ENCODE peak calls at places on chromosome 5, in nine cellular contexts. A, O, P, N, L, W, D, Z and R are unnamed samples.

GRCh38 chr5:177089146-177089545 is 2.4 kb downstream of the FGFR4 start:
- DNase-seq in A (no peak), O (no peak), P (no peak), N (no peak), L (no peak), W (peak), D (no peak), Z (no peak), R (no peak)

GRCh38 chr5:56367752-56368151 is 134.6 kb upstream of the ANKRD55 start:
- DNase-seq in A (no peak), O (no peak), P (no peak), N (no peak), L (no peak), W (no peak), D (no peak), Z (no peak), R (no peak)

GRCh38 chr5:154740483-154740882 is 14.7 kb upstream of the LARP1 start:
- DNase-seq in A (no peak), O (peak), P (no peak), N (no peak), L (peak), W (peak), D (no peak), Z (no peak), R (no peak)

GRCh38 chr5:179152144-179152895 is 92.1 kb downstream of the ZNF354C start:
- DNase-seq in A (no peak), O (no peak), P (no peak), N (peak), L (no peak), W (no peak), D (no peak), Z (no peak), R (no peak)

GRCh38 chr5:1259806-1260480 is 34.8 kb downstream of the SLC6A18 start:
- DNase-seq in A (no peak), O (no peak), P (no peak), N (no peak), L (no peak), W (no peak), D (no peak), Z (no peak), R (no peak)

GRCh38 chr5:77168884-77169254 is 41.6 kb upstream of the PDE8B start:
- DNase-seq in A (peak), O (no peak), P (peak), N (no peak), L (no peak), W (no peak), D (peak), Z (peak), R (peak)

GRCh38 chr5:107381189-107381856 is 289.4 kb downstream of the EFNA5 start:
- DNase-seq in A (no peak), O (no peak), P (peak), N (no peak), L (peak), W (no peak), D (no peak), Z (no peak), R (no peak)

GRCh38 chr5:1800470-1801060 is 642 bp upstream of the NDUFS6 start:
- DNase-seq in A (no peak), O (peak), P (peak), N (no peak), L (no peak), W (no peak), D (no peak), Z (no peak), R (no peak)

GRCh38 chr5:96297290-96297689 is 135.8 kb downstream of the PCSK1 start:
- DNase-seq in A (no peak), O (no peak), P (no peak), N (no peak), L (peak), W (no peak), D (no peak), Z (no peak), R (no peak)

GRCh38 chr5:5481206-5481605 is 58.7 kb downstream of the ICE1 start:
- DNase-seq in A (no peak), O (no peak), P (no peak), N (no peak), L (no peak), W (no peak), D (no peak), Z (no peak), R (no peak)

GRCh38 chr5:78927657-78928282 is 57.3 kb downstream of the ARSB start:
- DNase-seq in A (no peak), O (no peak), P (peak), N (no peak), L (peak), W (no peak), D (no peak), Z (no peak), R (no peak)

GRCh38 chr5:98770158-98770910 is 3.1 kb upstream of the RGMB start:
- DNase-seq in A (peak), O (no peak), P (peak), N (peak), L (peak), W (peak), D (no peak), Z (peak), R (peak)

GRCh38 chr5:138568061-138568824 is 7.0 kb downstream of the HSPA9 start:
- DNase-seq in A (no peak), O (no peak), P (no peak), N (no peak), L (peak), W (no peak), D (no peak), Z (no peak), R (no peak)

GRCh38 chr5:96459313-96460109 is 26.5 kb upstream of the PCSK1 start:
- DNase-seq in A (no peak), O (no peak), P (no peak), N (no peak), L (no peak), W (no peak), D (no peak), Z (no peak), R (no peak)

GRCh38 chr5:150641006-150641570 is 628 bp downstream of the SYNPO start:
- DNase-seq in A (no peak), O (no peak), P (peak), N (no peak), L (peak), W (peak), D (no peak), Z (no peak), R (no peak)

GRCh38 chr5:92749943-92750342 is 831.1 kb downstream of the NR2F1-AS1 start:
- DNase-seq in A (no peak), O (no peak), P (peak), N (no peak), L (peak), W (no peak), D (no peak), Z (no peak), R (no peak)

GRCh38 chr5:123044926-123045617 is 8.5 kb upstream of the PPIC start:
- DNase-seq in A (no peak), O (no peak), P (no peak), N (no peak), L (no peak), W (no peak), D (no peak), Z (no peak), R (no peak)

GRCh38 chr5:35337332-35338168 is 107.3 kb upstream of the PRLR start:
- DNase-seq in A (no peak), O (no peak), P (no peak), N (no peak), L (no peak), W (no peak), D (no peak), Z (no peak), R (no peak)

GRCh38 chr5:57841671-57842375 is 359.2 kb upstream of the ACTBL2 start:
- DNase-seq in A (no peak), O (no peak), P (peak), N (no peak), L (peak), W (no peak), D (no peak), Z (no peak), R (no peak)

GRCh38 chr5:172881691-172882370 is 47.8 kb downstream of the ERGIC1 start:
- DNase-seq in A (no peak), O (no peak), P (no peak), N (no peak), L (peak), W (no peak), D (no peak), Z (no peak), R (peak)

GRCh38 chr5:81835813-81836458 is 85.0 kb upstream of the SSBP2 start:
- DNase-seq in A (no peak), O (no peak), P (no peak), N (no peak), L (peak), W (no peak), D (no peak), Z (no peak), R (no peak)

GRCh38 chr5:78360674-78361225 is 333 bp downstream of the SCAMP1 start:
- DNase-seq in A (peak), O (peak), P (no peak), N (peak), L (no peak), W (peak), D (no peak), Z (peak), R (peak)

GRCh38 chr5:12270914-12271313 is 366.7 kb upstream of the CTNND2 start:
- DNase-seq in A (no peak), O (no peak), P (no peak), N (no peak), L (no peak), W (no peak), D (no peak), Z (no peak), R (no peak)

GRCh38 chr5:98064118-98064517 is 709.3 kb upstream of the RGMB start:
- DNase-seq in A (no peak), O (no peak), P (no peak), N (no peak), L (no peak), W (no peak), D (no peak), Z (no peak), R (no peak)

GRCh38 chr5:139383993-139384590 is 995 bp upstream of the SLC23A1 start:
- DNase-seq in A (no peak), O (peak), P (no peak), N (peak), L (no peak), W (no peak), D (peak), Z (peak), R (no peak)

GRCh38 chr5:31898246-31898645 is 259.3 kb downstream of the PDZD2 start:
- DNase-seq in A (no peak), O (no peak), P (no peak), N (no peak), L (no peak), W (no peak), D (no peak), Z (no peak), R (no peak)

GRCh38 chr5:139637438-139638089 is 10.6 kb upstream of the CXXC5 start:
- DNase-seq in A (no peak), O (peak), P (no peak), N (peak), L (peak), W (peak), D (peak), Z (peak), R (peak)

GRCh38 chr5:96149546-96149945 is 187.9 kb upstream of the ELL2 start:
- DNase-seq in A (peak), O (no peak), P (peak), N (no peak), L (peak), W (no peak), D (no peak), Z (peak), R (no peak)

GRCh38 chr5:178201221-178201926 is 3.0 kb upstream of the HNRNPAB start:
- DNase-seq in A (no peak), O (peak), P (no peak), N (no peak), L (peak), W (no peak), D (no peak), Z (no peak), R (no peak)

GRCh38 chr5:39761199-39761580 is 336.4 kb upstream of the DAB2 start:
- DNase-seq in A (no peak), O (no peak), P (no peak), N (no peak), L (no peak), W (no peak), D (no peak), Z (no peak), R (no peak)

GRCh38 chr5:170113517-170113891 is 7.8 kb downstream of the FOXI1 start:
- DNase-seq in A (no peak), O (no peak), P (no peak), N (no peak), L (no peak), W (no peak), D (no peak), Z (no peak), R (no peak)

GRCh38 chr5:40150896-40151295 is 528.8 kb upstream of the PTGER4 start:
- DNase-seq in A (no peak), O (no peak), P (no peak), N (no peak), L (peak), W (no peak), D (no peak), Z (no peak), R (no peak)

GRCh38 chr5:88729476-88730182 is 153.4 kb downstream of the MEF2C start:
- DNase-seq in A (peak), O (no peak), P (peak), N (no peak), L (peak), W (peak), D (no peak), Z (peak), R (peak)

GRCh38 chr5:95471447-95471846 is 80.3 kb downstream of the FAM81B start:
- DNase-seq in A (no peak), O (no peak), P (no peak), N (no peak), L (no peak), W (no peak), D (no peak), Z (no peak), R (no peak)

GRCh38 chr5:15215056-15215455 is 284.9 kb upstream of the FBXL7 start:
- DNase-seq in A (no peak), O (no peak), P (no peak), N (no peak), L (no peak), W (no peak), D (no peak), Z (no peak), R (no peak)
- TF ChIP-seq POLR2A in A (no peak), O (no peak), P (no peak), N (no peak), L (no peak), W (no peak), D (no peak), Z (no peak), R (no peak)

GRCh38 chr5:91378683-91379601 is 4.2 kb downstream of the ARRDC3 start:
- DNase-seq in A (no peak), O (no peak), P (no peak), N (no peak), L (no peak), W (no peak), D (no peak), Z (no peak), R (peak)

GRCh38 chr5:91381134-91381773 is 1.9 kb downstream of the ARRDC3 start:
- DNase-seq in A (no peak), O (no peak), P (no peak), N (no peak), L (no peak), W (no peak), D (no peak), Z (no peak), R (no peak)

GRCh38 chr5:91380491-91381133 is 2.5 kb downstream of the ARRDC3 start:
- DNase-seq in A (peak), O (peak), P (peak), N (peak), L (peak), W (peak), D (peak), Z (peak), R (peak)

GRCh38 chr5:91381774-91382492 is 1.2 kb downstream of the ARRDC3 start:
- DNase-seq in A (peak), O (peak), P (peak), N (peak), L (peak), W (peak), D (no peak), Z (peak), R (peak)

DNA sequence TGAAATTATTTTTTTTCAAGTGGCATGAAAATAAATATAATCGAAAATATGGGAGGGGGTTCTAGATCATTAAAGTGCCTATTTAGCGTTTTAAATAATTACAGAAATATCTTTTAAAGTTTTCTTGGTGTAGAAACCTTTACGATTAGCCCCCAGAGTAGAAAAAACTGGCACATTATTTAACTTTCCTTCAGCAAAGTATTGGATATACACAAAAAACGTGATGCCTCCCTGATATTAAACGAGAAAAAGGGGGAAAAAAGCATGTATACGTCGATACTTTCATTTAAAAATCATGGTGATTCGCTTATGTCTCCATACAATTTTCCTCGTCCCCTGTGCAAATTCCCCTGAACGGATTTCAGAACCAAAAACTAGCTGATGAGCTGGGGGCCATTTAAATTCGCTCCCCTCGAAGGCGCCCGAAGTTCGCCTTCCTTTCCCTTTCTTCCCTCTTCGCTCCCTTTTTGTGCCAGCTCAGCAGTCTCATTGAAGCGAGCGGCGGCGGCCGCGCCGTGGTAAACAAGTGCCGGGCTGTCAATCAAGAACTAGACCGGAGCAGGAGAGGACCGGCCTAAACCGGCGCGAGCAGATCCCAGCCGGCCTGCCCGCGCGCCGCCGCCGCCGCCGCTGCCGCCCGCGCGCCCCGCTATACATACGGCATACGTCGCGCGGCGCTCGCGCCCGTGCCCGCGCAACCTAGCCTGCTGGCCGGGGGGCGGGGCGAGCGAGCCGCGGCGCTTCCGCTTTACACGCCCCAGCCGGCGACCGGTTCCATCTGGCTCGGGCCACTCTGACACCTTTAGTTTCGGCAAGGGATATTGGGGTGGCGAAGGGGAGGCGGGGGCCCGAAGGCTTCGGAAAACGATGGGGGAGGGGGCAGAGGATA is 3.3 kb downstream of the ARRDC3 start:
- DNase-seq in A (peak), O (peak), P (peak), N (peak), L (peak), W (peak), D (peak), Z (peak), R (peak)
- TF ChIP-seq POLR2A in A (no peak), O (no peak), P (no peak), N (no peak), L (peak), W (peak), D (no peak), Z (peak), R (peak)

GRCh38 chr5:180817847-180818246 is 15.2 kb upstream of the MGAT1 start:
- DNase-seq in A (no peak), O (peak), P (no peak), N (no peak), L (no peak), W (no peak), D (no peak), Z (no peak), R (no peak)

GRCh38 chr5:180813418-180813817 is 10.8 kb upstream of the MGAT1 start:
- DNase-seq in A (no peak), O (peak), P (peak), N (no peak), L (no peak), W (no peak), D (no peak), Z (no peak), R (no peak)

GRCh38 chr5:180816608-180817534 is 14.3 kb upstream of the MGAT1 start:
- DNase-seq in A (no peak), O (peak), P (no peak), N (no peak), L (peak), W (peak), D (peak), Z (no peak), R (no peak)

GRCh38 chr5:180818275-180818674 is 15.7 kb upstream of the MGAT1 start:
- DNase-seq in A (no peak), O (peak), P (no peak), N (no peak), L (no peak), W (no peak), D (no peak), Z (no peak), R (no peak)

GRCh38 chr5:180815241-180816031 is 12.8 kb upstream of the MGAT1 start:
- DNase-seq in A (no peak), O (peak), P (no peak), N (no peak), L (no peak), W (no peak), D (peak), Z (no peak), R (no peak)
- TF ChIP-seq POLR2A in A (no peak), O (no peak), P (no peak), N (no peak), L (no peak), W (no peak), D (no peak), Z (no peak), R (no peak)

GRCh38 chr5:142512041-142512679 is 173.7 kb downstream of the FGF1 start:
- DNase-seq in A (peak), O (no peak), P (no peak), N (no peak), L (peak), W (no peak), D (no peak), Z (no peak), R (no peak)
- TF ChIP-seq POLR2A in A (no peak), O (no peak), P (no peak), N (no peak), L (no peak), W (no peak), D (no peak), Z (no peak), R (no peak)

DNA sequence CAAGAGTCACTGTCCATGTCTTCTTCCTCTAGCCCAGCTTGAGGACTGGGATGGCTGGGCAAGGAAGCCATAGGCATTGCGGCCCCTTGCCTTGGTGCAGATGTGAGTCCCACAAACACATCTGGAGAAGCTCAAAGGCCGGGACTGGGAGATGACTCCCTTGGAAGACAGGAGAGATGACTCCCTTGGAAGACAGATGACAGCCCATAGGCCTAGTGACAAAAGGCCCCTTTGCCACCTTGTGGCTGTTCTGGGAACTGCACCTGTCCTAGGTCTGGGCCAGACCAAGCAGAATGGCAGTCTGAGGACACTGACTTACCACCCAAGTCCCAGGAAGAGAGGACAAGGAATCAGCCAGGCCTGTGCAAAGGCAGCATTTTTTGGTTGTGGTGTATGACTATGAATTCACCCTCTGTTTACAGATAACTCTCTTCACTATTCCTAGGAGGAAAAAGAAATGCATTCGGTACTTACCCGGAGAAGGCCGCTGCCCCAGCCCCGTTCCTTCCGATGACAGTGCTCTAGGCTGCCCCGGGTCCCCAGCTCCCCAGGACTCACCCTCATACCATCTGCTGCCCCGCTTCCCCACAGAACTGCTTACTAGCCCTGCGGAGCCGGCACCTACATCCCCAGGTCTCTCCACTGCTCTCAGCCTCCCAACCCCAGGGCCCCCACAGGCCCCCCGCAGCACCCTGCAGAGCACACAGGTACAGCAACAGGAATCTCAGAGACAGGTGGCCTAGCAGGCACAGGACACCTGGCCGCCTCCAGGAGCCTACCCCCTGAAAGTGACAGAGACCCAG is 30.8 kb downstream of the SKP1 start:
- DNase-seq in A (peak), O (peak), P (peak), N (peak), L (peak), W (peak), D (peak), Z (peak), R (peak)
- TF ChIP-seq POLR2A in A (no peak), O (no peak), P (no peak), N (no peak), L (no peak), W (no peak), D (no peak), Z (no peak), R (no peak)